ENCODE peak calls at places on chromosome 6, in ten cellular contexts. S is dorsolateral prefrontal cortex, V is IMR-90, N is astrocyte of the cerebellum, A is brain microvascular endothelial cell, W is thoracic aorta, L is cardiac muscle cell, G is GM23338, H is heart right ventricle, D is heart left ventricle. K is an unnamed sample.

GRCh38 chr6:26216015-26216885 is 129.0 kb downstream of the HFE start:
- DNase-seq in L (peak), G (peak), S (peak), H (no peak), A (peak), W (peak), D (peak), V (peak), N (peak), K (peak)

GRCh38 chr6:106787327-106788196 is 158.2 kb downstream of the QRSL1 start:
- DNase-seq in N (no peak), D (no peak), L (no peak), A (no peak), H (no peak), W (no peak), V (no peak), G (no peak), S (no peak), K (no peak)

GRCh38 chr6:1903780-1904493 is 294.2 kb downstream of the FOXC1 start:
- DNase-seq in G (no peak), A (no peak), S (no peak), W (no peak), N (no peak), H (no peak), V (no peak), L (no peak), D (no peak), K (no peak)

GRCh38 chr6:16698163-16698533 is 63.1 kb downstream of the ATXN1 start:
- DNase-seq in S (no peak), H (no peak), A (no peak), N (no peak), D (no peak), L (no peak), G (no peak), V (no peak), W (no peak), K (no peak)

GRCh38 chr6:42782689-42783176 is 881 bp downstream of the BICRAL start:
- DNase-seq in A (peak), L (peak), V (peak), H (peak), D (peak), G (peak), W (peak), S (peak), N (peak), K (peak)

GRCh38 chr6:140138311-140138994 is 764.0 kb upstream of the CITED2 start:
- DNase-seq in N (no peak), D (no peak), S (no peak), W (no peak), V (no peak), A (no peak), H (no peak), L (peak), G (no peak), K (no peak)

GRCh38 chr6:164097557-164098398 is 683.3 kb downstream of the QKI start:
- DNase-seq in S (no peak), H (no peak), A (peak), L (peak), G (peak), V (peak), W (no peak), N (peak), D (peak), K (no peak)

GRCh38 chr6:44630125-44631028 is 242.9 kb downstream of the CDC5L start:
- DNase-seq in N (peak), H (no peak), A (peak), L (peak), G (peak), V (peak), S (no peak), W (no peak), D (peak), K (no peak)

GRCh38 chr6:140909156-140909555 is 1223.6 kb upstream of the GJE1 start:
- DNase-seq in A (peak), W (no peak), N (peak), H (no peak), D (no peak), G (no peak), L (no peak), V (peak), S (no peak), K (no peak)

DNA sequence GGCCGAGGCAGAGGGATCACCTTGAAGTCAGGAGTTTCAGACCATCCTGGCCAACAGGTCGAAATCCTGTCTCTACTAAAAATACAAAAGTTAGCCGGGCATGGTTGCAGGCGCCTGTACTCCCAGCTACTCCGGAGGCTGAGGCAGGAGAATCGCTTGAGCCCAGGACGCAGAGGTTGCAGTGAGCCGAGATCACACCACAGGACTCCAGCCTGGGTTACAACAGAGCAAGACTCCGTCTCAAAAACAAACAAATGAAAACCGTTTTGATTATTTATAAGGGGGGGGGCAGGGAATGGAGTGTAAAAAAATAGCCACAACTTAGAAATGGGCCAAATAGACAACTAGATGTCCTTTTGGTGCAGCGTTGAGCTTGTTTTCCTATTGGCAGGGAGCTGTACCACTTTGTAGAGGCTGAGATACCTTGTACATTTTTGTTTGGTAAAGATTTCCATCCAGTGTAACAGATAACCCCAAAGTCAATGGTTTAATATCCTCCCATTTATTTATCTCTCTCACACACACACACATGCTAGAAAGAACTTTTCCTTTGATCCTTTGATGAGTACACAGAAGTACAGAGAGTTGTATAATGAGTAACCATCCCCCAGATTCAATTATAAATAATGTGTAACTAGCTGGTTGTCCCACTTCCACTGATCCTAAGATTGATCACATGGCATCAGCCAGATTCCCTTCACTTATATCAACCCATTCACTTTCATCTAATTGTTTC is 477.5 kb downstream of the PRKN start:
- DNase-seq in W (no peak), D (no peak), V (no peak), S (no peak), H (no peak), L (no peak), A (no peak), N (no peak), G (no peak), K (no peak)
- H3K4me3 ChIP-seq in W (no peak), D (no peak), V (no peak), S (no peak), H (no peak), L (no peak), A (no peak), N (no peak), G (no peak), K (no peak)

GRCh38 chr6:27472617-27473400 is at the start of gene ZNF184:
- DNase-seq in H (peak), D (peak), V (peak), N (peak), S (peak), W (peak), L (peak), A (peak), G (peak), K (peak)

GRCh38 chr6:27471365-27472115 is 1.4 kb downstream of the ZNF184 start:
- DNase-seq in W (no peak), D (no peak), G (no peak), A (no peak), H (no peak), N (no peak), V (no peak), S (no peak), L (no peak), K (no peak)

GRCh38 chr6:27470023-27470422 is 2.9 kb downstream of the ZNF184 start:
- DNase-seq in D (no peak), L (no peak), S (no peak), W (no peak), N (no peak), A (no peak), H (no peak), V (no peak), G (no peak), K (no peak)

GRCh38 chr6:27474172-27474465 is 1.2 kb upstream of the ZNF184 start:
- DNase-seq in A (no peak), L (no peak), W (no peak), V (no peak), G (peak), N (no peak), H (no peak), D (no peak), S (no peak), K (no peak)

GRCh38 chr6:27472182-27472616 is 706 bp downstream of the ZNF184 start:
- DNase-seq in A (peak), H (no peak), L (peak), V (peak), S (peak), W (peak), D (peak), N (no peak), G (peak), K (peak)
- TF ChIP-seq CTCF in A (no peak), H (no peak), L (no peak), V (no peak), S (no peak), W (no peak), D (no peak), N (no peak), G (no peak), K (no peak)

GRCh38 chr6:86500035-86500434 is 437.3 kb upstream of the HTR1E start:
- DNase-seq in V (no peak), W (no peak), N (no peak), L (no peak), S (no peak), H (no peak), G (no peak), A (no peak), D (no peak), K (no peak)

GRCh38 chr6:86508230-86508629 is 429.1 kb upstream of the HTR1E start:
- DNase-seq in G (no peak), H (no peak), W (no peak), V (no peak), N (no peak), D (no peak), S (no peak), L (no peak), A (no peak), K (no peak)

DNA sequence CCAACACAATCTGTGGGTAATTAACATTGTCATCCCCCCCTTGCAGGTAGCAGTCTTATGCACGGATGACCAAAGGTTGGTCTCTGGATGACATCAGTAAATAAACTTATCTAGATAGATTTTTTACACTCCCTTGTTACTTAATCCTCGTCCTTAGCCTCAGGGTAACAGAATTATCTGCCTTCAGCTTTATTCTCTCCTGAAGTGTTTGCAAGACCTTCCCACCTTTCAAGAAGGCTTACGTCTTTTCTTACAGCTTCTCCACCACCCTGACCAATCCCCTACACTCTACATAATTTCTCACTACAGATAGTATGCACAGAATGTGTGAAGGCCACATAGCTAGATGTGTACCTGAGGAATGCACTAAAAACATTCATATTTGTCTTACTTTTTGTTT is 434.8 kb upstream of the HTR1E start:
- DNase-seq in D (no peak), A (no peak), W (no peak), H (no peak), V (no peak), L (no peak), N (no peak), G (no peak), S (no peak), K (no peak)
- H3K4me3 ChIP-seq in D (no peak), A (no peak), W (no peak), H (no peak), V (no peak), L (no peak), N (no peak), G (no peak), S (no peak), K (no peak)

GRCh38 chr6:4775591-4776492 is at the start of gene CDYL:
- DNase-seq in S (peak), W (no peak), G (peak), H (peak), D (peak), L (peak), N (peak), V (peak), A (peak), K (peak)
- TF ChIP-seq CTCF in S (no peak), W (no peak), G (peak), H (peak), D (peak), L (no peak), N (no peak), V (peak), A (no peak), K (peak)